ENCODE peak calls at places on chromosomes 1 and 21, in seven cellular contexts. Y, P, A, W, G, I and D are unnamed samples.

GRCh38 chr1:84780000-84780716 is 89.9 kb upstream of the SSX2IP start:
- DNase-seq in Y (no peak), P (peak), A (no peak), W (no peak), G (no peak), I (no peak), D (peak)

GRCh38 chr1:14522331-14523241 is 75.9 kb upstream of the KAZN start:
- DNase-seq in Y (peak), P (peak), A (peak), W (no peak), G (no peak), I (peak), D (peak)

GRCh38 chr1:9324246-9325096 is 31.8 kb downstream of the SPSB1 start:
- DNase-seq in Y (no peak), P (no peak), A (no peak), W (no peak), G (no peak), I (no peak), D (no peak)

GRCh38 chr1:31764307-31765040 is at the start of gene ADGRB2:
- DNase-seq in Y (peak), P (peak), A (peak), W (peak), G (no peak), I (peak), D (peak)

GRCh38 chr1:205451202-205451601 is 4.6 kb downstream of the BLACAT1 start:
- DNase-seq in Y (no peak), P (no peak), A (no peak), W (no peak), G (no peak), I (peak), D (no peak)

GRCh38 chr1:108810176-108810575 is 46.7 kb downstream of the AKNAD1 start:
- DNase-seq in Y (no peak), P (no peak), A (no peak), W (no peak), G (no peak), I (no peak), D (no peak)

GRCh38 chr1:213790565-213790964 is 197.2 kb upstream of the PROX1 start:
- DNase-seq in Y (no peak), P (no peak), A (no peak), W (no peak), G (no peak), I (no peak), D (no peak)

GRCh38 chr1:91650764-91651163 is 150.1 kb downstream of the CDC7 start:
- DNase-seq in Y (no peak), P (peak), A (peak), W (peak), G (no peak), I (no peak), D (peak)

GRCh38 chr1:111110197-111110899 is 29.5 kb downstream of the DRAM2 start:
- DNase-seq in Y (no peak), P (no peak), A (no peak), W (no peak), G (no peak), I (no peak), D (no peak)

GRCh38 chr1:108107658-108108057 is 92.5 kb downstream of the SLC25A24 start:
- DNase-seq in Y (no peak), P (peak), A (no peak), W (no peak), G (no peak), I (no peak), D (peak)

GRCh38 chr1:183148599-183148998 is 37.5 kb upstream of the LAMC2 start:
- DNase-seq in Y (no peak), P (peak), A (peak), W (no peak), G (no peak), I (no peak), D (no peak)

GRCh38 chr1:35603468-35603867 is 30.4 kb downstream of the TFAP2E start:
- DNase-seq in Y (no peak), P (no peak), A (no peak), W (no peak), G (no peak), I (no peak), D (no peak)

GRCh38 chr1:115426990-115427389 is 88.9 kb upstream of the NGF start:
- DNase-seq in Y (no peak), P (peak), A (no peak), W (no peak), G (no peak), I (no peak), D (no peak)

GRCh38 chr1:183223467-183223866 is 37.4 kb downstream of the LAMC2 start:
- DNase-seq in Y (no peak), P (peak), A (no peak), W (no peak), G (no peak), I (no peak), D (no peak)

GRCh38 chr1:209395169-209395568 is 188.3 kb upstream of the CAMK1G start:
- DNase-seq in Y (peak), P (no peak), A (no peak), W (no peak), G (no peak), I (no peak), D (no peak)

GRCh38 chr1:38135621-38136414 is 89.2 kb upstream of the POU3F1 start:
- DNase-seq in Y (no peak), P (peak), A (no peak), W (no peak), G (no peak), I (no peak), D (no peak)

GRCh38 chr21:33642896-33643657 is 776 bp downstream of the ITSN1 start:
- DNase-seq in Y (peak), P (peak), A (peak), W (peak), G (no peak), I (peak), D (peak)

GRCh38 chr1:99482750-99483149 is 163.2 kb upstream of the PALMD start:
- DNase-seq in Y (no peak), P (no peak), A (no peak), W (no peak), G (no peak), I (no peak), D (no peak)

GRCh38 chr1:72837781-72838180 is 555.4 kb upstream of the NEGR1 start:
- DNase-seq in Y (no peak), P (no peak), A (no peak), W (no peak), G (no peak), I (peak), D (no peak)

GRCh38 chr1:196295766-196296165 is 312.5 kb downstream of the KCNT2 start:
- DNase-seq in Y (no peak), P (no peak), A (no peak), W (peak), G (no peak), I (no peak), D (peak)

GRCh38 chr1:33612877-33613487 is 140.5 kb downstream of the ZSCAN20 start:
- DNase-seq in Y (peak), P (peak), A (peak), W (peak), G (peak), I (peak), D (peak)

GRCh38 chr1:40153073-40153770 is 8.0 kb upstream of the RLF start:
- DNase-seq in Y (peak), P (peak), A (peak), W (peak), G (peak), I (peak), D (peak)

GRCh38 chr1:170959385-170959784 is 24.1 kb downstream of the MROH9 start:
- DNase-seq in Y (no peak), P (peak), A (no peak), W (no peak), G (no peak), I (no peak), D (peak)

GRCh38 chr1:101200513-101200912 is 36.3 kb upstream of the S1PR1 start:
- DNase-seq in Y (no peak), P (peak), A (peak), W (no peak), G (no peak), I (peak), D (peak)

GRCh38 chr1:111542187-111542586 is 38.8 kb upstream of the ADORA3 start:
- DNase-seq in Y (no peak), P (no peak), A (no peak), W (no peak), G (no peak), I (peak), D (no peak)

GRCh38 chr1:230251644-230252191 is 174.4 kb downstream of the PGBD5 start:
- DNase-seq in Y (no peak), P (no peak), A (no peak), W (no peak), G (no peak), I (peak), D (no peak)

GRCh38 chr1:45103534-45103933 is 91.5 kb downstream of the UROD start:
- DNase-seq in Y (no peak), P (no peak), A (no peak), W (no peak), G (no peak), I (no peak), D (no peak)

GRCh38 chr21:42931560-42932235 is 6.3 kb upstream of the ERVH48-1 start:
- DNase-seq in Y (no peak), P (no peak), A (no peak), W (no peak), G (no peak), I (no peak), D (no peak)

GRCh38 chr21:45440736-45441350 is 35.9 kb downstream of the COL18A1 start:
- DNase-seq in Y (no peak), P (no peak), A (no peak), W (no peak), G (no peak), I (no peak), D (no peak)

GRCh38 chr1:47683402-47683801 is 245.6 kb downstream of the FOXD2 start:
- DNase-seq in Y (no peak), P (no peak), A (no peak), W (no peak), G (no peak), I (no peak), D (no peak)

DNA sequence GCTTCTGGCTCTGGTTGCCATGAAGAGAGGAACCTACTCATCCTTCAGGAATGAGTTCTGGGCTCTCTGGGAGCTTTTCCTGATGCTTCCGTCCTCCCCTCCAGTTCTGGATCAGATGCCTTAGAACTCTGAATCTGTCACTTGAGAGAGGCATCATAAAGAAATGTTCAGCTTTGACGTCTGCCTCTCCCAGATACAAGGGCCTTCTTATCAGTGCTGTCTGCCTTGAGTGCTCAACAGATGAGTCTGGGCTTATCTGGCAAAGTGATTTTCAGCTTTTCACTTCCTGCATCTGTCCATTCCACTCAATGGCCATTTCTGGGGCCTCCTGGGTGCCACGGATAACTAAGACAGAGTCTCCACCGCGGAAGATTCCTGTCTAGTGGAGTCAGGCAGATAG is 12.3 kb upstream of the OTUD3 start:
- DNase-seq in Y (no peak), P (peak), A (peak), W (no peak), G (no peak), I (no peak), D (peak)
- H2AFZ ChIP-seq in Y (peak), P (peak), A (no peak), W (no peak), G (no peak), I (no peak), D (no peak)

GRCh38 chr1:46484783-46485490 is 4.7 kb upstream of the DMBX1 start:
- DNase-seq in Y (no peak), P (no peak), A (no peak), W (no peak), G (no peak), I (peak), D (no peak)
- H2AFZ ChIP-seq in Y (no peak), P (no peak), A (no peak), W (no peak), G (no peak), I (peak), D (no peak)

DNA sequence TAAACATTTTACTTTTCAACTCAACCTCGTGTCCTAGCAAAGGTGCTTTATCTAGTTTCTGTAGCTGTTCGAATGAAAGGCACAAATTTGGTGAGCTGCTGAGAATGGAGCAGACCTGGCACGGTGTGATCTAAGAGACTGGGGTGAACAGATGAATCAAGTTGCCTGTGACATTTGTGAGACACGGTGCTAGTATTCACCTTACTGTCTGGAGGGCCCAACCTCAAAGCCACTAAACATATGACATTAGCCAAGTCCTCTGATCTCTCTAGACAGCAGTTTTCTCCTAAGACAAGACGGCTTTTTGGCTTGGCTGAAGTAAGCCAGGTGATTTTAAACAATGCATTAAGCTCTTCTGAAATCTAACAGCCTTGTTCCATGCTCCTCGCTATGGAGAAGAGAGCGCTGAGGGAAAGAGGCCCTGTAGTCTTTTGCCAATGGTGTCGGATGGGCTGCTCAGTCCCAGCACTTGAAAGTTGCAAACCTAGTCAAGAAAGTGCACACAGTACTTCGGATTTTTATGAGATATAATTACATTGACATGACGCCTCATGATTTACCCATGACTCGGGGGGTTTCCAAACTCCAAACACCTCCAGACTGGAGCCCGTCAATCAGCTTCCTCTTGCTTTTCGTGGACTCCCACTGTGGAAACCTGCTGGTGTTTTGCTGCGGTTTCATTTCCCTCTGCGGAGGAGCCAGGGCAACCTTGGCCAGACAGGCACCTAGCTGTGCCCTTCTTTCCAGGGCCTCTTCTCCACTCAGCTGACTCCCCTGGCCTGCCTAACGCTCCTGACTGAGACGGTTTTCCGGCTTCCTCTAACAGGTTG is 789 bp upstream of the TOR3A start:
- DNase-seq in Y (no peak), P (peak), A (no peak), W (no peak), G (no peak), I (no peak), D (no peak)
- H2AFZ ChIP-seq in Y (peak), P (peak), A (peak), W (peak), G (peak), I (peak), D (peak)

GRCh38 chr1:3504823-3505155 is 50.3 kb downstream of the ARHGEF16 start:
- DNase-seq in Y (no peak), P (peak), A (no peak), W (peak), G (no peak), I (no peak), D (no peak)
- H2AFZ ChIP-seq in Y (no peak), P (peak), A (no peak), W (no peak), G (no peak), I (no peak), D (no peak)

GRCh38 chr1:167554028-167554779 is 642 bp upstream of the CREG1 start:
- DNase-seq in Y (no peak), P (no peak), A (no peak), W (no peak), G (no peak), I (peak), D (no peak)

GRCh38 chr1:167553136-167554027 is at the start of gene CREG1:
- DNase-seq in Y (peak), P (peak), A (peak), W (peak), G (peak), I (peak), D (peak)

GRCh38 chr1:167551359-167551758 is 2.2 kb downstream of the CREG1 start:
- DNase-seq in Y (no peak), P (no peak), A (no peak), W (no peak), G (no peak), I (no peak), D (no peak)

GRCh38 chr1:167561753-167562152 is 8.2 kb upstream of the CREG1 start:
- DNase-seq in Y (no peak), P (no peak), A (no peak), W (no peak), G (no peak), I (no peak), D (no peak)

GRCh38 chr1:167555971-167556714 is 2.6 kb upstream of the CREG1 start:
- DNase-seq in Y (peak), P (peak), A (peak), W (peak), G (peak), I (peak), D (peak)
- H2AFZ ChIP-seq in Y (no peak), P (no peak), A (no peak), W (no peak), G (no peak), I (no peak), D (no peak)

DNA sequence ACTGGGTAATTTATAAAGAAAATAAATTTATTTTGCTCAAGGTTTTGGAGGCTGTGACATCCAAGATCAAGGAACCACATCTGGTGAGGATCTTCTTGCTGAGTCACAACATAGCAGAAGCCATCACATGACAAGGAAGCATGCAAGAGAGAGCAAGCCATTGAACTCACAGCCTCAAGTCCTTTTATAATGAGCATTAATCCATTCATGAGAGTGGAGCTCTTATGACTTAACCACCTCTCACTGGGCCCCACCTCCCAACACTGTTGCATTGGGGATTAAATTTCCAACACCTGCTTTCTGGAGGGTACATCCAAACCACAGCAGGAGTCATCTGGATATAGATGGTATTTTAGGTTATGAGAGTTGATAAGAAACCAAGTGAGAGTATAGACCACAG is 20.6 kb upstream of the EGLN1 start:
- DNase-seq in Y (no peak), P (peak), A (no peak), W (no peak), G (no peak), I (no peak), D (no peak)
- H2AFZ ChIP-seq in Y (no peak), P (no peak), A (no peak), W (no peak), G (no peak), I (no peak), D (no peak)

DNA sequence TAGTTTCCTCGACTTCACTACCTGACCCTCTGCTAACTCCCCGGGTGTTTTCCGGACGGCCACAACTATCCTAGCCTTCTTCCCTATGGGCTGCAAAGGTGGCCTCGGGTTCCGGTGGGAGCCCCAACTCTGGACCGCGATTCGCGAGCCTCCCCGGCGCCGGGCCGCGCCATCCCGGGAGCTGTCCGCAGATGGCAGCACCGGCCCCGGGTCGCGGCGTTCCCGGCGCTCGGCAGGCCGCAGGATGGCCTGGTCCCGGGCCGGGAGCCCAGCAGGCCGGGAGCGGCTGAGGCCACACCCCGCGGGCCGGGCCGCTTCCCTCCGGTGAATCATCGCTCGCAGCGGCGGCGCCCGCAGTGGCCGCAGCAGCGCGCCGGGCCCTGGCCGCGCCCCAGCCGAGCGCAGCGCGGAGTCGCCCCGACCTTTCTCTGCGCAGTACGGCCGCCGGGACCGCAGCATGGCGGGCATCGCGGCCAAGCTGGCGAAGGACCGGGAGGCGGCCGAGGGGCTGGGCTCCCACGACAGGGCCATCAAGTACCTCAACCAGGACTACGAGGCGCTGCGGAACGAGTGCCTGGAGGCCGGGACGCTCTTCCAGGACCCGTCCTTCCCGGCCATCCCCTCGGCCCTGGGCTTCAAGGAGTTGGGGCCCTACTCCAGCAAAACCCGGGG is at the start of gene CAPN2:
- DNase-seq in Y (peak), P (peak), A (peak), W (peak), G (peak), I (peak), D (peak)
- H2AFZ ChIP-seq in Y (peak), P (peak), A (peak), W (peak), G (peak), I (peak), D (peak)

GRCh38 chr21:27513016-27513415 is 546.1 kb upstream of the ADAMTS5 start:
- DNase-seq in Y (peak), P (no peak), A (no peak), W (no peak), G (no peak), I (no peak), D (no peak)
- H2AFZ ChIP-seq in Y (no peak), P (no peak), A (no peak), W (no peak), G (no peak), I (no peak), D (no peak)